ENCODE peak calls at places on chromosome 15, in seven cellular contexts. N is heart left ventricle, K is GM12864, Y is GM20000, P is sigmoid colon, A is endothelial cell, D is astrocyte of the spinal cord. R is an unnamed sample.
A peak's percentile ranks its signal among the peaks of the same experiment; 100 is the strongest.

GRCh38 chr15:60745469-60745971 is 266.6 kb upstream of the ICE2 start:
- DNase-seq in Y (no peak), N (peak; percentile 65), D (peak; percentile 60), A (no peak), P (peak; percentile 93), K (no peak), R (no peak)

GRCh38 chr15:89776274-89777072 is at the start of gene MESP2:
- DNase-seq in N (peak; percentile 93), P (peak; percentile 93), D (peak; percentile 61), Y (peak; percentile 94), A (peak; percentile 83), K (no peak), R (peak; percentile 92)

GRCh38 chr15:38642689-38643270 is 78.2 kb upstream of the RASGRP1 start:
- DNase-seq in A (no peak), N (no peak), P (no peak), Y (no peak), K (no peak), D (no peak), R (no peak)

GRCh38 chr15:76962337-76963013 is 30.9 kb downstream of the RCN2 start:
- DNase-seq in Y (no peak), A (no peak), K (peak; percentile 5), P (no peak), N (no peak), D (no peak), R (no peak)

GRCh38 chr15:25717861-25718504 is 145.1 kb downstream of the ATP10A start:
- DNase-seq in D (peak; percentile 6), Y (no peak), A (no peak), K (no peak), N (no peak), P (peak; percentile 55), R (no peak)

GRCh38 chr15:34301058-34301457 is 36.5 kb downstream of the SLC12A6 start:
- DNase-seq in D (no peak), K (no peak), Y (no peak), A (no peak), P (no peak), N (no peak), R (no peak)

GRCh38 chr15:84992157-84992940 is 10.7 kb downstream of the PDE8A start:
- DNase-seq in Y (no peak), P (no peak), D (peak; percentile 77), A (no peak), N (no peak), K (no peak), R (no peak)

GRCh38 chr15:98658831-98659699 is 10.7 kb downstream of the IGF1R start:
- DNase-seq in K (no peak), D (peak; percentile 39), P (no peak), Y (peak; percentile 75), A (peak; percentile 33), N (no peak), R (peak; percentile 69)

GRCh38 chr15:89578146-89578545 is 2.9 kb downstream of the TICRR start:
- DNase-seq in K (no peak), D (no peak), A (no peak), Y (no peak), P (no peak), N (no peak), R (no peak)

GRCh38 chr15:60044636-60045273 is 40.6 kb downstream of the FOXB1 start:
- DNase-seq in K (no peak), Y (no peak), N (no peak), D (no peak), P (no peak), A (no peak), R (no peak)

GRCh38 chr15:62452656-62453055 is 287.6 kb upstream of the C2CD4B start:
- DNase-seq in P (no peak), K (no peak), Y (no peak), D (no peak), N (no peak), A (no peak), R (no peak)

GRCh38 chr15:23648920-23649515 is 1.4 kb upstream of the MAGEL2 start:
- DNase-seq in Y (no peak), K (no peak), N (no peak), P (no peak), A (peak; percentile 60), D (no peak), R (no peak)

GRCh38 chr15:44194397-44195150 is 497 bp downstream of the FRMD5 start:
- DNase-seq in P (peak; percentile 66), Y (peak; percentile 13), N (peak; percentile 63), K (no peak), A (no peak), D (peak; percentile 85), R (no peak)

GRCh38 chr15:36970522-36970921 is 129.8 kb downstream of the MEIS2 start:
- DNase-seq in P (no peak), K (no peak), N (no peak), A (no peak), D (no peak), Y (no peak), R (no peak)

GRCh38 chr15:87118424-87118823 is 1038.8 kb downstream of the AGBL1 start:
- DNase-seq in D (no peak), P (no peak), A (no peak), K (no peak), N (no peak), Y (no peak), R (no peak)

GRCh38 chr15:89820651-89821611 is 6.3 kb upstream of the ANPEP start:
- DNase-seq in Y (no peak), N (no peak), A (no peak), K (no peak), D (peak; percentile 76), P (no peak), R (no peak)

GRCh38 chr15:69576948-69577351 is 124.3 kb downstream of the RPLP1 start:
- DNase-seq in K (no peak), N (no peak), A (no peak), D (no peak), Y (no peak), P (no peak), R (no peak)

DNA sequence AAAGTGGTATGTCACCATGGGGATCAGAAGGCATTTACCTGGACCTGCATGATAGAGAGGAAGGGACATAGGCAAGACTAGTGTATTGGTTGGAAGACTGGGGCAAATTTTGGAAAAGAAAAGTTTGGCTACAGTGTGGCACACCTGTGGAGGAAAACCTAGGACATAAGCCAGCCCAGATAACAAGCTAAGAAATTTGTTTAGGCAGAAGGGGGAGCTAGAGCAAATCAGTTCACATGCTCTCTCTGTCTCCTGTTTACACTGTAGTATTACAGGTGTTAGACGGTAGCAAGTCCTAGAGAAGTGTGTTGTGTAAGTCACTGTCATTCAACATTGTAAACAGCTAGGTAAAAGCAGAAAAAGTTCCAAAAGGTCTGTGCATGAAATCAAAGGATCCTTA is 11.9 kb upstream of the ALDH1A2 start:
- DNase-seq in K (no peak), Y (no peak), N (no peak), D (no peak), P (no peak), A (no peak), R (peak; percentile 12)
- TF ChIP-seq CTCF in K (no peak), Y (no peak), N (no peak), D (peak; percentile 31), P (no peak), A (no peak), R (no peak)

GRCh38 chr15:79003896-79004295 is 59.0 kb upstream of the CTSH start:
- DNase-seq in N (peak; percentile 50), Y (no peak), D (no peak), P (no peak), A (no peak), K (no peak), R (no peak)

GRCh38 chr15:79004336-79004735 is 59.5 kb upstream of the CTSH start:
- DNase-seq in N (peak; percentile 56), D (peak; percentile 30), P (no peak), K (peak; percentile 91), Y (peak; percentile 76), A (no peak), R (peak; percentile 84)

GRCh38 chr15:79003301-79003700 is 58.5 kb upstream of the CTSH start:
- DNase-seq in A (no peak), K (no peak), D (no peak), N (peak; percentile 47), Y (no peak), P (no peak), R (no peak)

GRCh38 chr15:79006071-79006470 is 61.2 kb upstream of the CTSH start:
- DNase-seq in K (no peak), P (no peak), D (no peak), A (no peak), Y (no peak), N (peak; percentile 52), R (no peak)

DNA sequence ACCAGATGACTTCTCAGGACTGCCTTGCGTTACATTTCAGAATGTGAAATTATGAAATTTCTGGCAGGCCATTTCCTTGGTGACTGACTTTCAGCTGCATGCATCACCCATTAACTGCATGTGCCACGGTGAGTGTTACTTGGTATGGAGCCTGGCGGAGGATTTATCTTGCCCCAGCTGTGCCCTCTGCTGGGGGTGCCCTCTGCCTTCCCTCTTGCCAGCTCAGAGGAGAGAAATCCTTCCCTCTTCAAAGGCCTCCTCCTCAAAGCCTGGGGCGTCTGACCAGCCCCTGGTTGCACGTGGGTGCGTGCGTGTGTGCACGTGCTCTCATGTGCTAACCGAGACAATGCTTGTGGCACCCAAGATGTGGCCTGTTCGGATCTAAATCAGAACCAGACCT is 57.8 kb upstream of the CTSH start:
- DNase-seq in A (no peak), Y (no peak), D (no peak), P (no peak), N (peak; percentile 61), K (no peak), R (no peak)
- TF ChIP-seq CTCF in A (no peak), Y (no peak), D (no peak), P (no peak), N (no peak), K (no peak), R (no peak)

DNA sequence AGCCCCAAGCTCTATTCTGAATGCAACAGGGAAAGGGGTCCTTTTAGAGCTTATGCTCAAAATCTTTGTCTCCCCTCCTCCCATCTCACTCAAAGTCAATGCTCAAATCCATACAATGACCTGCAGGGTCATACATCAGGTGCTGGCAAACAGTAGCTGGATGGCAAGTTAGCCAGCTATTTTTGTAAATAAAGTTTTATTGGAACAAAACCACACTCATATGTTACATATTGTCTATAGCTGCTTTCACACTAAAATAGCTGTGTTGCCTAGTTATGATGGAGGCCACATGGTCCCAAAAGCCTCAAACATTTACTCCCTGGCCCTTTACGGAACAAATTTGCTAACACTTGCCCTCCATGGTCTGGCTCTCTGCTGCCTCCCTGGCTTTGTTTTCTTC is 1.8 kb upstream of the FAN1 start:
- DNase-seq in K (no peak), Y (no peak), D (no peak), P (no peak), A (no peak), N (no peak), R (no peak)
- TF ChIP-seq CTCF in K (no peak), Y (no peak), D (no peak), P (no peak), A (no peak), N (no peak), R (no peak)

DNA sequence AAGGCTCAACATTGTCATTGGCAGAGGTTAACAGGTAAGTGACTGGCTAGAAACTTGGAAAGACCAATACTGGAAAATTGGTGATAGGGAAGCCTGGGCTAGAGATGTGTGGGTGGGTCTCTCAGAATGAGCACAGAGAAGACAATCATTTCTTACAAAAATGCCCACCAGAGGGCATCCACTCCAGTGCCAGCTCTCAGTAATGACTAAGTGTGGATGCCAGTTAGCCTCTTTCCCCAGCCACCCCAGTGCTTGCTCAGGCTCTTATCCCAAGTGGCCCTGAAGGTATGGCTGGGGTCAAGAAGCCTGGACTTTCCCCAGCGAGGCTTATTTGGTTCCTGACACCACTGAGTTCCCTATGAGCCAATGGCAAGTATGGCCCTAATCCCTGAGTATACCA is 115.9 kb upstream of the ST8SIA2 start:
- DNase-seq in P (no peak), D (peak; percentile 0), Y (no peak), N (no peak), K (peak; percentile 4), A (peak; percentile 28), R (peak; percentile 13)
- TF ChIP-seq CTCF in P (no peak), D (peak; percentile 26), Y (no peak), N (peak; percentile 34), K (peak; percentile 62), A (peak; percentile 52), R (peak; percentile 11)

R was measured in GM13976.